ENCODE peak calls at places on chromosomes 6 and 20, in six cellular contexts. T is IMR-90, V is neuronal stem cell, D is mesenchymal stem cell, Y is H9, B is H1. F is an unnamed sample.
A peak's percentile ranks its signal among the peaks of the same experiment; 100 is the strongest.

GRCh38 chr20:45358282-45359068 is 4.5 kb upstream of the SYS1 start:
- DNase-seq in V (no peak), T (peak; percentile 73), B (no peak), D (peak; percentile 63), Y (no peak), F (peak; percentile 38)

GRCh38 chr6:68710916-68711315 is 75.8 kb downstream of the ADGRB3 start:
- DNase-seq in V (no peak), B (no peak), Y (no peak), D (no peak), T (no peak), F (no peak)

GRCh38 chr6:129516787-129517186 is 193.2 kb downstream of the ARHGAP18 start:
- DNase-seq in D (no peak), V (no peak), T (no peak), B (no peak), Y (no peak), F (no peak)

GRCh38 chr6:57221191-57221935 is 744 bp downstream of the RAB23 start:
- DNase-seq in D (peak; percentile 68), Y (peak; percentile 90), V (peak; percentile 57), T (peak; percentile 45), B (peak; percentile 69), F (peak; percentile 35)

GRCh38 chr6:37695857-37696219 is 1.8 kb downstream of the MDGA1 start:
- DNase-seq in D (peak; percentile 67), B (no peak), V (no peak), Y (no peak), T (peak; percentile 51), F (no peak)

GRCh38 chr6:135851442-135852271 is at the start of gene PDE7B:
- DNase-seq in D (peak; percentile 97), T (peak; percentile 99), B (peak; percentile 36), Y (peak; percentile 76), V (peak; percentile 15), F (peak; percentile 58)

GRCh38 chr20:63337786-63338420 is 23.2 kb downstream of the CHRNA4 start:
- DNase-seq in V (no peak), T (no peak), Y (no peak), B (no peak), D (no peak), F (no peak)

GRCh38 chr6:33694401-33694931 is 17.0 kb downstream of the UQCC2 start:
- DNase-seq in V (no peak), Y (no peak), D (peak; percentile 72), B (no peak), T (peak; percentile 38), F (no peak)

GRCh38 chr6:108106694-108107093 is 32.2 kb upstream of the OSTM1 start:
- DNase-seq in D (no peak), B (no peak), T (no peak), Y (no peak), V (no peak), F (no peak)

GRCh38 chr20:50717974-50718761 is 13.2 kb upstream of the PARD6B start:
- DNase-seq in Y (no peak), D (no peak), T (no peak), V (no peak), B (no peak), F (no peak)

GRCh38 chr6:152293404-152293803 is 343.8 kb downstream of the SYNE1 start:
- DNase-seq in Y (no peak), B (no peak), T (no peak), V (no peak), D (no peak), F (no peak)

DNA sequence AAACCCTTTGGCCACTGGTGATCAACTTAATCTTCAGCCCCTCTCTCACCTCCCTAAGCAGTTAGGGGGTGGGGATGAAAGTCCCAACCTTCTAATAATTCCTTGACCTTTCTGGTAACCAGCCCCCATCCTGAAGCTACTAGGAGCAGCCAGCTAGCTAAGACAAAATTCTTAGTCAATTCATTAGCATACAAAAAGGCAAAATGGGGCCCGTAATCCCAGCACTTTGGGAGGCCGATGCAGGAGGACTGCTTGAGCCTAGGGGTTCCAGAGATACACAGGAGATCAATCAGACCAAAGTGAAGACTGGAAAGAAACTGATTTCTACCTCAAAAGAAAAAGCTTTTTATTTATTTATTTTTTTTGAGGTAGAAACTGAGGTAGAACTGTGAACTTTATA is 1.8 kb downstream of the ASCC3 start:
- DNase-seq in B (no peak), V (no peak), T (no peak), Y (peak; percentile 55), D (no peak), F (no peak)
- H3K4ac ChIP-seq in B (no peak overlapping the region), V (no peak overlapping the region), T (no peak overlapping the region), Y (no peak overlapping the region), D (no peak overlapping the region), F (peak overlapping the region; percentile 93)

GRCh38 chr6:46331461-46331860 is 159.8 kb downstream of the RCAN2 start:
- DNase-seq in T (no peak), D (peak; percentile 9), V (no peak), Y (no peak), B (no peak), F (no peak)

GRCh38 chr6:46325561-46326525 is 155.1 kb upstream of the ENPP5 start:
- DNase-seq in V (no peak), Y (no peak), D (peak; percentile 70), B (no peak), T (peak; percentile 28), F (peak; percentile 28)

GRCh38 chr6:46324706-46325105 is 153.9 kb upstream of the ENPP5 start:
- DNase-seq in B (no peak), D (no peak), Y (no peak), V (no peak), T (no peak), F (no peak)

GRCh38 chr6:46327769-46328168 is 157.0 kb upstream of the ENPP5 start:
- DNase-seq in D (no peak), T (no peak), B (no peak), V (no peak), Y (no peak), F (no peak)

DNA sequence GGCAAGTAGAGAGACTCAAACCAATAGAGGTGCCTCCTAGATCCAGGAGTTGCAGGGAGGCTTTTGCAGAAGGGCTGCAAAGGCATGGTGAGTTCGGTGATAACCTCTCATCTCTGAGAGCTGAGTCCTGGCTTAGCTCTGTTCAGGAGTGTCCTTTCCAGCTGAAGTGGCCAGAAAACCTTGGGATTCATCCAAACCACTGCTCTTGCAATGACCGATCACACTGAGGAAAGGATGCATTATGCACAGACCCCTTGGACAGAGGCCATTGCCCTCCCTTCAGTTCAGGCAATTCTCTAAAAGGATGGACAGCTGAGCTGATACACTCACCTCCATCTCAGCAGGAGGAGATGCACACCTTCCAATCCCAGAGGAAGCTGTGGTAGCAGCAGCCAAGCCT is 158.8 kb upstream of the ENPP5 start:
- DNase-seq in V (no peak), Y (no peak), T (no peak), D (peak; percentile 24), B (no peak), F (no peak)
- H4K91ac ChIP-seq in V (no peak overlapping the region), Y (no peak overlapping the region), T (no peak overlapping the region), D (no peak overlapping the region), B (no peak overlapping the region), F (no peak overlapping the region)

GRCh38 chr6:44201638-44202303 is 15.0 kb upstream of the MYMX start:
- DNase-seq in T (no peak), D (no peak), V (no peak), B (no peak), Y (no peak), F (peak; percentile 42)
- H2AK5ac ChIP-seq in T (no peak overlapping the region), D (no peak overlapping the region), V (peak overlapping the region; percentile 31), B (peak overlapping the region; percentile 26), Y (peak overlapping the region; percentile 57), F (peak overlapping the region; percentile 92)

GRCh38 chr20:11235058-11235457 is 561.3 kb upstream of the JAG1 start:
- DNase-seq in B (no peak), T (peak; percentile 79), Y (peak; percentile 43), D (peak; percentile 73), V (no peak), F (no peak)
- H3K4ac ChIP-seq in B (no peak overlapping the region), T (peak overlapping the region; percentile 8), Y (no peak overlapping the region), D (no peak overlapping the region), V (no peak overlapping the region), F (no peak overlapping the region)

GRCh38 chr20:37202267-37202943 is 23.1 kb upstream of the MROH8 start:
- DNase-seq in V (no peak), Y (no peak), B (peak; percentile 10), T (peak; percentile 98), D (peak; percentile 97), F (peak; percentile 95)
- H4K91ac ChIP-seq in V (no peak overlapping the region), Y (no peak overlapping the region), B (no peak overlapping the region), T (peak overlapping the region; percentile 37), D (no peak overlapping the region), F (no peak overlapping the region)

GRCh38 chr20:47304287-47304686 is 52.2 kb downstream of the ZMYND8 start:
- DNase-seq in B (no peak), Y (no peak), V (no peak), T (peak; percentile 72), D (peak; percentile 73), F (no peak)
- H2AK5ac ChIP-seq in B (peak overlapping the region; percentile 82), Y (no peak overlapping the region), V (no peak overlapping the region), T (peak overlapping the region; percentile 84), D (no peak overlapping the region), F (no peak overlapping the region)

DNA sequence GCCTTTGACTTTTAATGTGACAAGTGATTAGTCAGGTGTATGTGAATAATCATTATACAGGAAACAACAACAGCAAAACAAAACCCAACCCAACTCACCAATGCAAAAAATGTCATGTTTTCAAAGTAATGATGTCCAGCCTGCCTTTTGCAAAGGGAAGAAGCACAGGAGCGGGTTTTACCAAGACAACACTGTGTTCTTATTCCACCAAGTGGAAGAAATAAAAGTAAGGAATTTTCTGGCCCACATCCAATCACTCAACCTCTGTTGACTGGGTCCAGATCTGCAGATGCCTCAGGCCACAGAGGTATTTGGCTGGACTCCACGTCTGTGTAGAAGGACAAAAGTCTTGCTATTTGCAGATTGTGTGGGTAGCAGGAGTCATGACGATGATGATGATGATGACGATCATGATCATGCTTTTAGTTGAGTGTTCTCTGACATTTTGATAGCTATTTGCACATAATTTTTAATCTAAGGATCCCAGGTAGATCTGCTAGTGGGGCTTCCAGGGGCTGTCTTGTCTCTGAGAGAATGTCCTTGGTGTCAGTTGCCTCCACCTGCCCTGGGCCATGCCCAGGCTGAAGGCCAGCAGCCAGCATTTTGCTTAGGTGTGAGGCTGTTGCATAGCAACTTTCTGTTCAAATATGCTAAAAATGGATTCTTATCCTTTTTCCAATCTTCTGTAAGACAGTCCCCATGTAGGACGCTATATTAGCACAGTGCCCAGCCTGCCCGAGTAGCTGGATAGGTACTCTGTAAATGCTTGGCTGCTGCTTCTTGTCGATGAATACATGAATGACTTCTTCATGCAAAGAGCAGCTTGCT is 62.3 kb upstream of the CITED2 start:
- DNase-seq in T (no peak), Y (no peak), B (no peak), D (no peak), V (no peak), F (peak; percentile 70)
- H3K4ac ChIP-seq in T (no peak overlapping the region), Y (no peak overlapping the region), B (no peak overlapping the region), D (no peak overlapping the region), V (no peak overlapping the region), F (no peak overlapping the region)

DNA sequence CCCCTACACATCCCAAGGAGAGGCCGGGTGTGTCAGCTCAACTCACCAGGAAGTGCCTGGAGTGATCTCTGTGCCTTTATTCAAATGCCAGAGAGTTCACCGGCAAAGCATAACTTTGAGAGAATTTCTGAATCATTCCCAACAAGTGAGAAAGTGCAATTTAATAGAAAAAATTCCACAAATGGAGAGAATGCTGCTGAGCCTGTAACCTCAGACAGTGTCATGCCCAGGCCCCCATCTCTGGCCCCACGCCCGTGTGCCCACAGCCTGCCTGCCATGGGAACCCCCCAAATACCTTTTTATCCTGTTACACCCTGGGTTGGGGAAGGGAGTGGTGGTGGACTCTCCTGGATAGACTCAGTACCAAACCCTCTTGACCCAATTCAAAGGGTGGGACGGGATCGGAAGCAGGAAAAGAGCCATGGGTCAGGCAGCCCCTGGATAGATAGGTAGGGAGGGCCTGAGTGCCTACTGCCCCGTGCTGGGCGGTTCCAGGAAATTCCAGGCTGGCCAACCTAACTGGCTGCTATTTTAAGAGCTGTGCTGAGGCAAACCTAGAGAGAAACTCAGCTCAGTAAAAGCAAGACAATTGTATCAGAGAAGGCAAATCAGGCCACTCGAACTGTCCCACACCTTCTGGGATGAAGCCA is 179.0 kb upstream of the FOXA2 start:
- DNase-seq in V (no peak), Y (no peak), T (no peak), B (no peak), D (peak; percentile 50), F (peak; percentile 97)
- H4K91ac ChIP-seq in V (no peak overlapping the region), Y (no peak overlapping the region), T (peak overlapping the region; percentile 90), B (no peak overlapping the region), D (peak overlapping the region; percentile 72), F (peak overlapping the region; percentile 70)